ENCODE peak calls at places on chromosome 21, in nine cellular contexts. O is left ventricle myocardium inferior; T is A549; C is A673; Z is right cardiac atrium; Y is epithelial cell of esophagus; J is fibroblast of lung; P is CD8-positive, alpha-beta memory T cell; Q is fibroblast of mammary gland. G is an unnamed sample.

GRCh38 chr21:16315223-16315622 is 585.4 kb downstream of the USP25 start:
- DNase-seq in J (no peak), Q (no peak), Z (no peak), Y (no peak), T (no peak), C (no peak), P (no peak), O (no peak), G (no peak)

GRCh38 chr21:35020446-35020845 is 28.7 kb downstream of the RUNX1 start:
- DNase-seq in Y (no peak), T (no peak), O (no peak), Q (no peak), Z (no peak), J (no peak), C (no peak), P (no peak), G (no peak)

GRCh38 chr21:34883501-34884271 is 165.4 kb downstream of the RUNX1 start:
- DNase-seq in P (no peak), T (no peak), Q (no peak), O (no peak), Y (no peak), J (no peak), Z (no peak), C (no peak), G (no peak)

GRCh38 chr21:31446206-31446900 is 102.3 kb upstream of the TIAM1 start:
- DNase-seq in J (no peak), Q (no peak), Y (no peak), O (no peak), C (no peak), Z (no peak), P (peak), T (no peak), G (peak)

GRCh38 chr21:17848228-17848627 is 29.1 kb upstream of the C21orf91 start:
- DNase-seq in Q (peak), Y (peak), O (peak), P (no peak), C (no peak), T (no peak), Z (no peak), J (peak), G (peak)

GRCh38 chr21:16074950-16075489 is 345.2 kb downstream of the USP25 start:
- DNase-seq in C (no peak), Y (no peak), O (no peak), P (no peak), T (no peak), J (no peak), Q (no peak), Z (no peak), G (no peak)

GRCh38 chr21:14096172-14096571 is 114.6 kb downstream of the LIPI start:
- DNase-seq in P (no peak), Q (no peak), T (no peak), C (no peak), Z (no peak), O (no peak), Y (no peak), J (no peak), G (no peak)

GRCh38 chr21:43814215-43815106 is 25.1 kb downstream of the RRP1 start:
- DNase-seq in Y (no peak), O (no peak), P (no peak), T (no peak), J (peak), Z (peak), Q (no peak), C (no peak), G (no peak)

GRCh38 chr21:21200103-21200938 is 202.1 kb downstream of the NCAM2 start:
- DNase-seq in T (peak), J (peak), Y (peak), C (peak), P (no peak), Q (peak), O (peak), Z (peak), G (peak)

GRCh38 chr21:46515109-46515508 is 56.4 kb downstream of the DIP2A start:
- DNase-seq in P (no peak), Z (peak), T (no peak), J (peak), Y (peak), O (peak), Q (peak), C (no peak), G (no peak)

GRCh38 chr21:15667010-15667409 is 62.8 kb upstream of the USP25 start:
- DNase-seq in J (peak), Z (no peak), Q (peak), Y (peak), T (peak), P (no peak), O (no peak), C (no peak), G (no peak)

GRCh38 chr21:35488941-35489340 is 439.8 kb upstream of the RUNX1 start:
- DNase-seq in C (no peak), T (no peak), J (peak), Z (no peak), P (no peak), O (no peak), Q (no peak), Y (peak), G (no peak)

GRCh38 chr21:31975491-31975890 is 102.7 kb downstream of the HUNK start:
- DNase-seq in Q (no peak), J (no peak), Z (no peak), C (no peak), P (no peak), T (no peak), O (no peak), Y (no peak), G (no peak)

GRCh38 chr21:9837946-9838801 is 683.2 kb upstream of the TPTE start:
- DNase-seq in Y (no peak), Z (peak), P (peak), C (no peak), Q (no peak), J (no peak), O (no peak), T (no peak), G (no peak)

GRCh38 chr21:41659791-41660560 is 106.9 kb downstream of the RIPK4 start:
- DNase-seq in Y (no peak), Q (peak), P (no peak), T (peak), O (no peak), C (no peak), Z (no peak), J (peak), G (peak)

GRCh38 chr21:26597023-26597422 is 23.9 kb upstream of the CYYR1 start:
- DNase-seq in J (no peak), O (no peak), Q (no peak), T (no peak), C (peak), P (no peak), Z (no peak), Y (peak), G (no peak)

GRCh38 chr21:16076465-16076864 is 346.7 kb downstream of the USP25 start:
- DNase-seq in T (no peak), O (no peak), P (no peak), J (no peak), Z (no peak), Q (no peak), Y (no peak), C (no peak), G (no peak)

GRCh38 chr21:25457411-25457810 is 149.9 kb downstream of the MRPL39 start:
- DNase-seq in T (no peak), J (peak), Y (peak), C (peak), O (no peak), P (no peak), Z (no peak), Q (peak), G (peak)

GRCh38 chr21:31052489-31053142 is 14.3 kb upstream of the KRTAP19-8 start:
- DNase-seq in Y (no peak), Z (no peak), J (no peak), T (no peak), Q (no peak), P (no peak), O (no peak), C (no peak), G (no peak)

GRCh38 chr21:18840239-18840638 is 436.7 kb upstream of the TMPRSS15 start:
- DNase-seq in Z (no peak), P (no peak), T (peak), Y (peak), O (no peak), J (no peak), C (peak), Q (no peak), G (peak)

GRCh38 chr21:35390013-35390776 is 341.1 kb upstream of the RUNX1 start:
- DNase-seq in J (peak), O (no peak), P (no peak), C (no peak), Q (peak), Y (peak), Z (no peak), T (no peak), G (peak)

GRCh38 chr21:35697321-35697808 is 363.0 kb downstream of the SETD4 start:
- DNase-seq in Y (peak), T (no peak), C (no peak), Z (peak), Q (peak), J (peak), O (peak), P (no peak), G (peak)

DNA sequence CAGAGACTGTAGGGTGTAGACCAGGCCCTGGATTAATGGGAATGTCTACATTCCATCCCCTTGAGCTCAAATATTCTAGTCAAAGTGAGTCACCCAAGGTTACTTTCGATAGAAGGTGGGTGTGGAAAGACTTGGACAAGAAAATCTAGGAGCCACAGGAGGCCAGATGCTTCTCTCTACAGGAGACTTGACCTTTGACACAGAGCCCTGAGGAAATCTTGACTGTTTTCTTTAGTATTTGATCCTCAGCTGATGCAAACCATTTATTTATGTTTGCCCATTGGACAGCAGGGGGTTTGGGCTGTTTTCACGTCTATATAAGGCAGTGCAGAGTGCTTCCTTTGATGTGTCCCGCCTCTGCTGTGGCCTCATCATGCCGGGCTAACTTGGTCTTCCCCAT is 15.7 kb upstream of the MAP3K7CL start:
- DNase-seq in P (no peak), Q (peak), Y (peak), C (no peak), O (no peak), J (peak), Z (no peak), T (peak), G (peak)
- H3K4me3 ChIP-seq in P (no peak), Q (no peak), Y (no peak), C (no peak), O (no peak), J (no peak), Z (no peak), T (no peak), G (no peak)

DNA sequence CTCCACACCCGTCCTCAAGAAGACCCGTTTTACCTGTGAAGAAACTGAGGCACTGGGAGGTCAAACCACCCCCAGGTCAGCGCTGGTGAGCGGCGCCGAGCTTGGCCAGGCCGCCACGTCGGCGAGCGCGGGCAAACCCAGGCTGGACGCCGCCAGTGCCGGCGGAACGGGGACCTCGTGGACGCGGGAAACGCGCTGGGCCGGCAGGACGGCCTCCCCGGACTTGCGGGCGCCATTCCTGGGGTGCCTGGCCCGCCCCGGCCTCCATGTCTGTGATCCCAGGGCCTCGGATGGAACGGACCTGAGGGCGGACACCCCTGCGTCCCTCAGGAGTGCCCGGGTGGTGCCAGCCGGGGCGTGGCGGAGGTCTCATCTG is 762 bp upstream of the SUMO3 start:
- DNase-seq in Y (no peak), C (no peak), Z (peak), T (no peak), J (no peak), O (no peak), Q (no peak), P (no peak), G (no peak)
- H3K4me3 ChIP-seq in Y (peak), C (peak), Z (peak), T (peak), J (peak), O (peak), Q (peak), P (peak), G (peak)

GRCh38 chr21:45471229-45472052 is 66.5 kb downstream of the COL18A1 start:
- DNase-seq in O (peak), Y (peak), T (peak), Z (peak), P (no peak), J (peak), Q (peak), C (peak), G (peak)

GRCh38 chr21:45468051-45468970 is 63.3 kb downstream of the COL18A1 start:
- DNase-seq in C (no peak), O (peak), J (no peak), T (no peak), P (peak), Z (peak), Q (no peak), Y (no peak), G (no peak)

GRCh38 chr21:45470087-45470515 is 65.1 kb downstream of the COL18A1 start:
- DNase-seq in P (peak), C (no peak), J (peak), Q (peak), Y (no peak), Z (peak), T (no peak), O (peak), G (no peak)

GRCh38 chr21:45468971-45469272 is 64.0 kb downstream of the COL18A1 start:
- DNase-seq in P (peak), Y (no peak), J (no peak), C (no peak), Q (no peak), Z (no peak), O (peak), T (no peak), G (no peak)

DNA sequence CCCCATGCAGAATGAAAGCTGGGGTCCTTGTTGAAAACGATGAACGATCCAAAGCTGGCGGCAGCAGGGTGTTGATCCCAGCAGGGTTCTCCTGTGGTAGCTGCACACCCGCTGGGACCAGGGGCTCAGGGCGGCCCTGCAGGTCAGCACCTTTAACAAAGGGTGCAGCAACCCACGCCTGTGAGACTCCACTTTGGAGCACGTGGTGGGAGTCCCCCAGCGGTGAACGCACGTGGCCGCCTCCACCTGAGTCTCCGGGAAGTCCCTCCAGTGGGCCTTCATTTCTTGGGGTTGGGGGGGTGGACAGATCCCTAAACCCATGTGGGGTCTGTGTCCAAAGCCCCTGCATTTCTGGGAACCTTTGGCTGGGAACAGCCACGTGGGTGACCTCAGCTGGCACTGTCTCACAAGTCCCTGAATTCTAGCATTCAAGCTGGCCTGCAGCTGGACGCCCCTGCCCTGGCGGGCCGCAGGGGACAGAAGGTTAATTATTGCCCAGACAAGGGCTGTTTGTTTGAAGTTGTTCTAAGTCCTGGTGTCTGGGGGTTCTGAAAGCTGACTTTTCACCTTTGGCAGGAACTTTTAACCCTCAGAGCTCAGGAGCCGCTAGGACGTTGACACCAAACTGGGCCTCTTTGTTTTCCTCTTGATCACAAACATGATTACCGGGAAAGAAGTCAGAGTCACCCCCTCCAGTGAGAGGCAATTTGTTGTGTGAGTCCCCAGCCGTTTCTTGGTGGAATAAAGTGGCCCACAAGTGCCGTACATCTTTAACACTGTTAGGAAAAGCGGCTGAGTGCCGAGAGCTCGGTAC is 64.5 kb downstream of the COL18A1 start:
- DNase-seq in O (peak), P (peak), T (no peak), Y (no peak), J (no peak), Z (peak), Q (no peak), C (no peak), G (no peak)
- H3K4me3 ChIP-seq in O (no peak), P (no peak), T (no peak), Y (no peak), J (no peak), Z (no peak), Q (no peak), C (no peak), G (no peak)

DNA sequence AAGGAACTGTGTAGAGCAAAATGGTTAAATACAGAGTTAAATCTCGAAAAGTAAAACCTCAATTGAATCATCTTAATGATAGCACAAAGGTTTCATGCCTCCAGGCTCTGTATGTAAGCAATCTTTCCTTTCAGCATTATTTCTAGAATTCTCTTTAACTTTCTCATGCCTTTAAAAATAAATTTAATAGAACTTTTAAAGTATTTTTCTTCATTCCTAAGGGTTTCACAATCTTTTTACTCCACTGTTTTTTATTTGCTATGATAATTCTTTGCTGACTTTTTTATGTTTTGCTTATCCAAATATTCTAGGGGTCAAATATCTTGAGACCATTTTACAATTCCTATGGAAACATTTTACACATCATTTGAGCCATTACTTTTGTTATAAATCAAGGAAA is 288.0 kb downstream of the BACH1 start:
- DNase-seq in Q (no peak), Y (no peak), O (no peak), J (no peak), C (no peak), P (no peak), T (no peak), Z (no peak), G (no peak)
- H3K4me3 ChIP-seq in Q (no peak), Y (no peak), O (no peak), J (no peak), C (no peak), P (no peak), T (no peak), Z (no peak), G (no peak)

GRCh38 chr21:42761776-42762335 is 108.4 kb downstream of the PDE9A start:
- DNase-seq in J (no peak), T (no peak), C (no peak), P (no peak), Z (no peak), Y (no peak), Q (no peak), O (no peak), G (no peak)
- H3K4me3 ChIP-seq in J (no peak), T (no peak), C (no peak), P (no peak), Z (no peak), Y (no peak), Q (no peak), O (no peak), G (no peak)

DNA sequence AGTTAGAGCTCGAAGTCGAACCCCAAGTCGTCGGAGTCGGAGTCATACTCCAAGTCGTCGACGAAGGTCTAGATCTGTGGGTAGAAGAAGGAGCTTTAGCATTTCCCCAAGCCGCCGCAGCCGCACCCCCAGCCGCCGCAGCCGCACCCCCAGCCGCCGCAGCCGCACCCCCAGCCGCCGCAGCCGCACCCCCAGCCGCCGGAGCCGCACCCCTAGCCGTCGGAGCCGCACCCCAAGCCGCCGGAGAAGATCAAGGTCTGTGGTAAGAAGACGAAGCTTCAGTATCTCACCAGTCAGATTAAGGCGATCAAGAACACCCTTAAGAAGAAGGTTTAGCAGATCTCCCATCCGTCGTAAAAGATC is 12.1 kb downstream of the SON start:
- DNase-seq in Z (no peak), J (no peak), Q (no peak), T (no peak), Y (no peak), O (no peak), P (no peak), C (no peak), G (no peak)
- H3K4me3 ChIP-seq in Z (no peak), J (no peak), Q (no peak), T (no peak), Y (no peak), O (no peak), P (no peak), C (no peak), G (no peak)

GRCh38 chr21:39348040-39348354 is 891 bp downstream of the HMGN1 start:
- DNase-seq in T (no peak), O (no peak), C (no peak), Q (no peak), Z (no peak), Y (no peak), J (no peak), P (no peak), G (no peak)

GRCh38 chr21:39346671-39347327 is 2.1 kb downstream of the HMGN1 start:
- DNase-seq in Z (no peak), Q (no peak), O (no peak), C (no peak), Y (no peak), P (no peak), T (no peak), J (no peak), G (no peak)

GRCh38 chr21:39347537-39347936 is 1.4 kb downstream of the HMGN1 start:
- DNase-seq in C (no peak), Q (no peak), Z (no peak), P (no peak), O (no peak), J (no peak), Y (no peak), T (no peak), G (no peak)

GRCh38 chr21:39344848-39345247 is 4.0 kb downstream of the HMGN1 start:
- DNase-seq in C (no peak), J (no peak), O (no peak), T (no peak), P (no peak), Y (no peak), Q (no peak), Z (no peak), G (no peak)

GRCh38 chr21:39345440-39345839 is 3.4 kb downstream of the HMGN1 start:
- DNase-seq in P (no peak), J (no peak), O (no peak), C (no peak), Y (no peak), Z (no peak), Q (no peak), T (no peak), G (no peak)
- H3K4me3 ChIP-seq in P (no peak), J (peak), O (peak), C (no peak), Y (peak), Z (no peak), Q (no peak), T (no peak), G (no peak)

G was measured in brain microvascular endothelial cell.